ENCODE peak calls at places on chromosomes 11 and 22, in eight cellular contexts. One of them, this sample, is unnamed.
A peak's percentile ranks its signal among the peaks of the same experiment; 100 is the strongest.

GRCh38 chr11:67642490-67643120 is 3.0 kb upstream of the TBX10 start:
- DNase-seq in cardiac fibroblast: no peak
- DNase-seq in stomach: no peak
- DNase-seq in GM12878: no peak
- DNase-seq in glutamatergic neuron: no peak
- DNase-seq in MM.1S: no peak
- DNase-seq in right lobe of liver: no peak
- DNase-seq in chondrocyte: no peak
- DNase-seq in this sample: no peak

GRCh38 chr11:3904228-3904627 is 48.8 kb downstream of the STIM1 start:
- DNase-seq in chondrocyte: no peak
- DNase-seq in right lobe of liver: no peak
- DNase-seq in stomach: no peak
- DNase-seq in cardiac fibroblast: no peak
- DNase-seq in MM.1S: no peak
- DNase-seq in GM12878: no peak
- DNase-seq in glutamatergic neuron: no peak
- DNase-seq in this sample: no peak

GRCh38 chr11:129373489-129373953 is 2.1 kb upstream of the BARX2 start:
- DNase-seq in MM.1S: peak; percentile 37
- DNase-seq in stomach: no peak
- DNase-seq in chondrocyte: no peak
- DNase-seq in cardiac fibroblast: peak; percentile 41
- DNase-seq in GM12878: no peak
- DNase-seq in glutamatergic neuron: no peak
- DNase-seq in right lobe of liver: no peak
- DNase-seq in this sample: no peak

GRCh38 chr22:34812631-34813030 is 253.3 kb upstream of the ISX start:
- DNase-seq in stomach: no peak
- DNase-seq in GM12878: no peak
- DNase-seq in MM.1S: no peak
- DNase-seq in glutamatergic neuron: no peak
- DNase-seq in cardiac fibroblast: no peak
- DNase-seq in chondrocyte: no peak
- DNase-seq in right lobe of liver: no peak
- DNase-seq in this sample: no peak

GRCh38 chr11:67055812-67056211 is 835 bp upstream of the RHOD start:
- DNase-seq in right lobe of liver: no peak
- DNase-seq in GM12878: no peak
- DNase-seq in glutamatergic neuron: no peak
- DNase-seq in cardiac fibroblast: peak; percentile 16
- DNase-seq in stomach: peak; percentile 37
- DNase-seq in MM.1S: no peak
- DNase-seq in chondrocyte: no peak
- DNase-seq in this sample: no peak

GRCh38 chr11:78564037-78564888 is 10.4 kb downstream of the NARS2 start:
- DNase-seq in chondrocyte: no peak
- DNase-seq in stomach: no peak
- DNase-seq in MM.1S: peak; percentile 72
- DNase-seq in cardiac fibroblast: peak; percentile 85
- DNase-seq in GM12878: peak; percentile 40
- DNase-seq in glutamatergic neuron: no peak
- DNase-seq in right lobe of liver: no peak
- DNase-seq in this sample: peak; percentile 35

GRCh38 chr11:101407324-101407723 is 176.5 kb downstream of the TRPC6 start:
- DNase-seq in GM12878: no peak
- DNase-seq in chondrocyte: no peak
- DNase-seq in stomach: no peak
- DNase-seq in cardiac fibroblast: peak; percentile 21
- DNase-seq in glutamatergic neuron: no peak
- DNase-seq in MM.1S: no peak
- DNase-seq in right lobe of liver: no peak
- DNase-seq in this sample: no peak

GRCh38 chr22:28938286-28938833 is 55.0 kb downstream of the ZNRF3 start:
- DNase-seq in chondrocyte: no peak
- DNase-seq in cardiac fibroblast: no peak
- DNase-seq in stomach: no peak
- DNase-seq in MM.1S: no peak
- DNase-seq in glutamatergic neuron: no peak
- DNase-seq in GM12878: no peak
- DNase-seq in right lobe of liver: no peak
- DNase-seq in this sample: no peak

GRCh38 chr11:44858796-44859527 is 91.7 kb downstream of the TP53I11 start:
- DNase-seq in chondrocyte: no peak
- DNase-seq in MM.1S: no peak
- DNase-seq in stomach: no peak
- DNase-seq in right lobe of liver: no peak
- DNase-seq in glutamatergic neuron: no peak
- DNase-seq in cardiac fibroblast: peak; percentile 24
- DNase-seq in GM12878: no peak
- DNase-seq in this sample: no peak

GRCh38 chr11:66068923-66069714 is 953 bp upstream of the PACS1 start:
- DNase-seq in glutamatergic neuron: peak; percentile 58
- DNase-seq in GM12878: no peak
- DNase-seq in stomach: peak; percentile 58
- DNase-seq in right lobe of liver: no peak
- DNase-seq in MM.1S: peak; percentile 85
- DNase-seq in cardiac fibroblast: peak; percentile 74
- DNase-seq in chondrocyte: no peak
- DNase-seq in this sample: no peak

GRCh38 chr22:49660321-49660720 is 167.4 kb downstream of the BRD1 start:
- DNase-seq in right lobe of liver: no peak
- DNase-seq in cardiac fibroblast: no peak
- DNase-seq in GM12878: no peak
- DNase-seq in stomach: no peak
- DNase-seq in chondrocyte: no peak
- DNase-seq in glutamatergic neuron: no peak
- DNase-seq in MM.1S: no peak
- DNase-seq in this sample: no peak

GRCh38 chr11:409600-410471 is 5.0 kb downstream of the SIGIRR start:
- DNase-seq in cardiac fibroblast: no peak
- DNase-seq in stomach: no peak
- DNase-seq in GM12878: no peak
- DNase-seq in chondrocyte: no peak
- DNase-seq in glutamatergic neuron: no peak
- DNase-seq in right lobe of liver: peak; percentile 96
- DNase-seq in MM.1S: no peak
- DNase-seq in this sample: no peak

GRCh38 chr22:47213571-47214230 is 451.3 kb downstream of the TBC1D22A start:
- DNase-seq in GM12878: no peak
- DNase-seq in cardiac fibroblast: no peak
- DNase-seq in MM.1S: peak; percentile 54
- DNase-seq in chondrocyte: no peak
- DNase-seq in glutamatergic neuron: no peak
- DNase-seq in stomach: peak; percentile 28
- DNase-seq in right lobe of liver: no peak
- DNase-seq in this sample: peak; percentile 30

GRCh38 chr22:43891360-43892182 is at the start of gene PNPLA5:
- DNase-seq in stomach: no peak
- DNase-seq in chondrocyte: peak; percentile 87
- DNase-seq in MM.1S: no peak
- DNase-seq in glutamatergic neuron: peak; percentile 43
- DNase-seq in right lobe of liver: peak; percentile 48
- DNase-seq in cardiac fibroblast: no peak
- DNase-seq in GM12878: no peak
- DNase-seq in this sample: no peak

GRCh38 chr11:66951927-66952337 is 6.3 kb downstream of the PC start:
- DNase-seq in MM.1S: no peak
- DNase-seq in chondrocyte: no peak
- DNase-seq in cardiac fibroblast: no peak
- DNase-seq in right lobe of liver: no peak
- DNase-seq in stomach: peak; percentile 62
- DNase-seq in glutamatergic neuron: peak; percentile 76
- DNase-seq in GM12878: no peak
- DNase-seq in this sample: no peak

GRCh38 chr22:41469218-41469851 is 418 bp downstream of the ACO2 start:
- DNase-seq in stomach: peak; percentile 54
- DNase-seq in GM12878: no peak
- DNase-seq in glutamatergic neuron: no peak
- DNase-seq in MM.1S: peak; percentile 61
- DNase-seq in cardiac fibroblast: no peak
- DNase-seq in right lobe of liver: no peak
- DNase-seq in chondrocyte: no peak
- DNase-seq in this sample: no peak

GRCh38 chr11:72782081-72782920 is 11.5 kb downstream of the STARD10 start:
- DNase-seq in stomach: peak; percentile 65
- DNase-seq in MM.1S: no peak
- DNase-seq in chondrocyte: no peak
- DNase-seq in cardiac fibroblast: no peak
- DNase-seq in GM12878: no peak
- DNase-seq in right lobe of liver: peak; percentile 82
- DNase-seq in glutamatergic neuron: no peak
- DNase-seq in this sample: no peak

GRCh38 chr11:68658097-68658496 is 26.2 kb upstream of the GAL start:
- DNase-seq in glutamatergic neuron: no peak
- DNase-seq in MM.1S: no peak
- DNase-seq in cardiac fibroblast: no peak
- DNase-seq in GM12878: no peak
- DNase-seq in right lobe of liver: no peak
- DNase-seq in chondrocyte: no peak
- DNase-seq in stomach: no peak
- DNase-seq in this sample: no peak

GRCh38 chr11:15670520-15671070 is 555.9 kb downstream of the INSC start:
- DNase-seq in MM.1S: no peak
- DNase-seq in stomach: no peak
- DNase-seq in cardiac fibroblast: no peak
- DNase-seq in right lobe of liver: no peak
- DNase-seq in chondrocyte: no peak
- DNase-seq in glutamatergic neuron: no peak
- DNase-seq in GM12878: no peak
- DNase-seq in this sample: peak; percentile 9

GRCh38 chr11:131447268-131447667 is 76.9 kb downstream of the NTM start:
- DNase-seq in chondrocyte: no peak
- DNase-seq in right lobe of liver: no peak
- DNase-seq in glutamatergic neuron: no peak
- DNase-seq in cardiac fibroblast: no peak
- DNase-seq in GM12878: no peak
- DNase-seq in stomach: no peak
- DNase-seq in MM.1S: no peak
- DNase-seq in this sample: no peak

GRCh38 chr11:35968386-35969088 is 24.7 kb downstream of the LDLRAD3 start:
- DNase-seq in chondrocyte: no peak
- DNase-seq in right lobe of liver: no peak
- DNase-seq in cardiac fibroblast: no peak
- DNase-seq in stomach: no peak
- DNase-seq in MM.1S: no peak
- DNase-seq in GM12878: no peak
- DNase-seq in glutamatergic neuron: no peak
- DNase-seq in this sample: no peak

DNA sequence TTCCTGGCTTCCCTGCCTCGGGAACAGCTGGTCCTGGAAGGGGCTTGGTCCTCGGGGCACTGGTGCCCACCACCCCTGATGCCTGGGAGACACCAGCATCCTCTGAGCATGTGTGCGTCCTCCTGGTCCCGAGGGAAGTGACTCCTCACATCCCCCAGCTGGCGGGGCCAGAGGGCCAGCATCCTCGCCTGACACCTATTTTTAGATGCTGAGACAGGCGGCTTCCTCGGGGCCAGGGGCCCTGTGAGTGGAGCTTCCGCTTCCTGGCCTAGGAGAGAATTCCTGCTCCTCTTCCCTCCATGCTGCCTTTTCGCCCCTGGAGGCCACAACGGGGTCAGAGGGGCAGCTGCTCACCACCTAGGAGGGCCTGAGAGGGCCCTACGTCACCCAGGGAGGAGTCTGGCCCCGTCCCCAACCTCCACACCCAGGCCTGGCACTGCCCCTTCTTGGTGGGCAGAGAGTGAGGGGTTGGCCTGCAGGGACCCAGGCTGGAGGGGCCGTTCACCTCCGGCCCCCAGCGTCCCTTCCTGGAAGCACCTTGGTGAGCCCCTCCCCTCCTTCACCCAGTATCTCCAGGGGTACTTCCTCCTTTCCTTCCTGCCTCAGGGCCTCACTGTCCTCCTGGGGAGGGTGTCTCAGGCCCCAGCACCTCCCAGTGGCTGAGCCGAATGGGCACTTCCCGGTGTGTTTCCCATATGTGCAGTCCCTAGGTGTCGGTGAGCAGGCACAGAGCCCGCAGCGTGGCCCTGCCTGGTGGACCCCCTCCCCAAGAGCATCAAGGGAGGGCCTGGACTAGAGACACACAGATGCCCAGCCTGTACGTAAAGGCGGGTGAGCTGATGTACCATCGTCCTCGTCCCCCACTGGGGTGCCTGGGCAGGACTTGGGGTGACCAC is 6.1 kb downstream of the CD81 start:
- DNase-seq in right lobe of liver: no peak
- DNase-seq in MM.1S: no peak
- DNase-seq in glutamatergic neuron: peak; percentile 60
- DNase-seq in GM12878: no peak
- DNase-seq in cardiac fibroblast: peak; percentile 68
- DNase-seq in stomach: no peak
- DNase-seq in chondrocyte: no peak
- DNase-seq in this sample: no peak
- TF ChIP-seq CTCF in right lobe of liver: no peak
- TF ChIP-seq CTCF in MM.1S: no peak
- TF ChIP-seq CTCF in glutamatergic neuron: no peak
- TF ChIP-seq CTCF in GM12878: peak; percentile 7
- TF ChIP-seq CTCF in cardiac fibroblast: no peak
- TF ChIP-seq CTCF in stomach: no peak
- TF ChIP-seq CTCF in chondrocyte: no peak
- TF ChIP-seq CTCF in this sample: no peak

GRCh38 chr22:26821854-26822253 is 164.5 kb downstream of the MIAT start:
- DNase-seq in cardiac fibroblast: no peak
- DNase-seq in stomach: no peak
- DNase-seq in glutamatergic neuron: no peak
- DNase-seq in chondrocyte: no peak
- DNase-seq in MM.1S: no peak
- DNase-seq in right lobe of liver: no peak
- DNase-seq in GM12878: no peak
- DNase-seq in this sample: no peak
- TF ChIP-seq CTCF in cardiac fibroblast: no peak
- TF ChIP-seq CTCF in stomach: no peak
- TF ChIP-seq CTCF in glutamatergic neuron: no peak
- TF ChIP-seq CTCF in chondrocyte: no peak
- TF ChIP-seq CTCF in MM.1S: no peak
- TF ChIP-seq CTCF in right lobe of liver: no peak
- TF ChIP-seq CTCF in GM12878: no peak
- TF ChIP-seq CTCF in this sample: no peak

GRCh38 chr22:20053407-20054033 is 26.5 kb upstream of the DGCR8 start:
- DNase-seq in right lobe of liver: no peak
- DNase-seq in MM.1S: no peak
- DNase-seq in stomach: no peak
- DNase-seq in chondrocyte: no peak
- DNase-seq in cardiac fibroblast: no peak
- DNase-seq in GM12878: no peak
- DNase-seq in glutamatergic neuron: no peak
- DNase-seq in this sample: no peak
- TF ChIP-seq CTCF in right lobe of liver: no peak
- TF ChIP-seq CTCF in MM.1S: no peak
- TF ChIP-seq CTCF in stomach: no peak
- TF ChIP-seq CTCF in chondrocyte: no peak
- TF ChIP-seq CTCF in cardiac fibroblast: no peak
- TF ChIP-seq CTCF in GM12878: no peak
- TF ChIP-seq CTCF in glutamatergic neuron: no peak
- TF ChIP-seq CTCF in this sample: no peak

DNA sequence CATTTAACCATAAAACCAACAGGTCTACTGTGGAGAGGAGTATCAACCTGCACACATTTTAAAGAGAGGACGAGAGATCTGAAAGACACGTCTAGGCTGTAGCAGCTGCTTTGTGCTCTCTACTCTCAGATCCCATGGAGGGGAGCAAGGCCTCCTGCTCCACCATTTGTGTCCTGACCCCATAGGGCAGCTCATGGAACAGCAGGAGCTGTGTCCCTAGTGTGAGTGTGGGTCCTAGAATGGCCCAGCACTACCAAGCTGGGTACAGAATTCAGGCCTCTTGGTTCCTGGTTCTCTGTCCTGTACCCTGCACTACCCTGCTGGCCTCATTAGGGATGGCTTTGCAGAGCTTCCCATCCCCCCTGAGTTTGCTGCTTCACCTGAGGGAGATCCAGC is 76.5 kb downstream of the DHCR7 start:
- DNase-seq in stomach: no peak
- DNase-seq in glutamatergic neuron: no peak
- DNase-seq in chondrocyte: no peak
- DNase-seq in GM12878: no peak
- DNase-seq in right lobe of liver: no peak
- DNase-seq in MM.1S: no peak
- DNase-seq in cardiac fibroblast: no peak
- DNase-seq in this sample: no peak
- TF ChIP-seq CTCF in stomach: no peak
- TF ChIP-seq CTCF in glutamatergic neuron: no peak
- TF ChIP-seq CTCF in chondrocyte: no peak
- TF ChIP-seq CTCF in GM12878: no peak
- TF ChIP-seq CTCF in right lobe of liver: no peak
- TF ChIP-seq CTCF in MM.1S: no peak
- TF ChIP-seq CTCF in cardiac fibroblast: no peak
- TF ChIP-seq CTCF in this sample: no peak

This sample was measured in lung.